ENCODE peak calls at places on chromosomes 2 and 18, in six cellular contexts. H is caudate nucleus, C is tibial artery, A is psoas muscle, O is hepatocyte, F is kidney. P is an unnamed sample.

GRCh38 chr2:85772019-85772745 is 18.4 kb downstream of the ATOH8 start:
- DNase-seq in H (peak), C (peak), A (peak), O (peak), F (peak), P (peak)

GRCh38 chr2:223319601-223320000 is 267.6 kb downstream of the KCNE4 start:
- DNase-seq in H (no peak), C (no peak), A (no peak), O (no peak), F (no peak), P (no peak)

GRCh38 chr2:138373993-138374408 is 127.6 kb upstream of the SPOPL start:
- DNase-seq in H (no peak), C (no peak), A (no peak), O (peak), F (no peak), P (no peak)

GRCh38 chr2:63743976-63744331 is 97.7 kb upstream of the UGP2 start:
- DNase-seq in H (no peak), C (no peak), A (no peak), O (no peak), F (no peak), P (no peak)

GRCh38 chr2:144481666-144482065 is 38.3 kb downstream of the ZEB2 start:
- DNase-seq in H (no peak), C (no peak), A (no peak), O (no peak), F (no peak), P (no peak)

GRCh38 chr18:3391704-3392466 is 58.1 kb upstream of the TGIF1 start:
- DNase-seq in H (no peak), C (no peak), A (no peak), O (no peak), F (no peak), P (no peak)

GRCh38 chr2:6545795-6546194 is 319.9 kb downstream of the CMPK2 start:
- DNase-seq in H (no peak), C (no peak), A (no peak), O (no peak), F (no peak), P (no peak)

GRCh38 chr2:61855178-61855523 is 1.3 kb upstream of the FAM161A start:
- DNase-seq in H (peak), C (no peak), A (no peak), O (peak), F (no peak), P (peak)

GRCh38 chr2:226911932-226912331 is 76.1 kb downstream of the RHBDD1 start:
- DNase-seq in H (no peak), C (no peak), A (no peak), O (no peak), F (no peak), P (no peak)

GRCh38 chr2:30985493-30986292 is 152.5 kb downstream of the GALNT14 start:
- DNase-seq in H (no peak), C (no peak), A (no peak), O (no peak), F (no peak), P (no peak)

GRCh38 chr2:217897816-217898806 is 104.7 kb downstream of the TNS1 start:
- DNase-seq in H (peak), C (peak), A (peak), O (peak), F (peak), P (peak)

GRCh38 chr2:145587922-145588321 is 1068.0 kb upstream of the ZEB2 start:
- DNase-seq in H (no peak), C (no peak), A (no peak), O (no peak), F (no peak), P (no peak)

GRCh38 chr2:24359129-24359528 is 1.2 kb downstream of the ITSN2 start:
- DNase-seq in H (no peak), C (no peak), A (no peak), O (no peak), F (no peak), P (no peak)

GRCh38 chr2:176101216-176101845 is 1.7 kb downstream of the HOXD12 start:
- DNase-seq in H (no peak), C (no peak), A (no peak), O (no peak), F (no peak), P (no peak)

GRCh38 chr2:182744490-182744889 is 28.4 kb downstream of the DNAJC10 start:
- DNase-seq in H (no peak), C (no peak), A (no peak), O (no peak), F (no peak), P (no peak)

GRCh38 chr2:21301871-21302433 is 178.2 kb downstream of the TDRD15 start:
- DNase-seq in H (no peak), C (no peak), A (no peak), O (no peak), F (no peak), P (no peak)

GRCh38 chr2:175571078-175571653 is 389.7 kb upstream of the ATP5MC3 start:
- DNase-seq in H (no peak), C (no peak), A (no peak), O (no peak), F (no peak), P (no peak)

GRCh38 chr18:78779996-78780718 is 199.5 kb upstream of the SALL3 start:
- DNase-seq in H (no peak), C (no peak), A (no peak), O (no peak), F (no peak), P (no peak)

GRCh38 chr18:74661008-74661407 is 63.3 kb downstream of the ZNF407 start:
- DNase-seq in H (no peak), C (no peak), A (no peak), O (no peak), F (no peak), P (no peak)

GRCh38 chr2:46847726-46848421 is 67.7 kb downstream of the MCFD2 start:
- DNase-seq in H (no peak), C (peak), A (no peak), O (peak), F (peak), P (no peak)

GRCh38 chr2:235467586-235467985 is 26.3 kb upstream of the AGAP1 start:
- DNase-seq in H (no peak), C (no peak), A (no peak), O (no peak), F (no peak), P (no peak)

GRCh38 chr2:188293601-188294482 is 2.2 kb downstream of the GULP1 start:
- DNase-seq in H (peak), C (peak), A (peak), O (peak), F (peak), P (peak)

GRCh38 chr2:12931211-12931844 is 214.6 kb downstream of the TRIB2 start:
- DNase-seq in H (peak), C (no peak), A (no peak), O (peak), F (no peak), P (peak)

GRCh38 chr2:234993547-234993981 is 41.7 kb downstream of the SH3BP4 start:
- DNase-seq in H (no peak), C (no peak), A (no peak), O (no peak), F (peak), P (no peak)

GRCh38 chr2:168397629-168398028 is 58.4 kb upstream of the CERS6 start:
- DNase-seq in H (no peak), C (no peak), A (no peak), O (no peak), F (no peak), P (no peak)

GRCh38 chr2:45459860-45460259 is 151.2 kb downstream of the SRBD1 start:
- DNase-seq in H (no peak), C (no peak), A (no peak), O (no peak), F (no peak), P (peak)

GRCh38 chr2:132469095-132469494 is 52.5 kb downstream of the GPR39 start:
- DNase-seq in H (no peak), C (no peak), A (no peak), O (no peak), F (no peak), P (no peak)

GRCh38 chr2:163155279-163155883 is 316.8 kb upstream of the KCNH7 start:
- DNase-seq in H (no peak), C (no peak), A (no peak), O (peak), F (no peak), P (no peak)

GRCh38 chr2:167785606-167786005 is 461.8 kb downstream of the STK39 start:
- DNase-seq in H (peak), C (no peak), A (no peak), O (no peak), F (no peak), P (no peak)

GRCh38 chr2:144452169-144453038 is 67.5 kb downstream of the ZEB2 start:
- DNase-seq in H (no peak), C (no peak), A (no peak), O (peak), F (no peak), P (no peak)

GRCh38 chr2:111231532-111232252 is 111.0 kb downstream of the BCL2L11 start:
- DNase-seq in H (no peak), C (no peak), A (no peak), O (no peak), F (no peak), P (no peak)

GRCh38 chr2:221123396-221123795 is 448.7 kb downstream of the EPHA4 start:
- DNase-seq in H (no peak), C (no peak), A (no peak), O (no peak), F (no peak), P (no peak)

GRCh38 chr2:208320686-208321085 is 54.6 kb downstream of the PIKFYVE start:
- DNase-seq in H (peak), C (peak), A (peak), O (no peak), F (no peak), P (peak)

GRCh38 chr2:207828361-207829057 is 58.8 kb upstream of the FZD5 start:
- DNase-seq in H (no peak), C (no peak), A (no peak), O (no peak), F (no peak), P (peak)

GRCh38 chr2:10864888-10865551 is 46.7 kb upstream of the KCNF1 start:
- DNase-seq in H (peak), C (no peak), A (no peak), O (no peak), F (no peak), P (no peak)

GRCh38 chr2:10863837-10864236 is 47.9 kb upstream of the KCNF1 start:
- DNase-seq in H (no peak), C (no peak), A (no peak), O (no peak), F (no peak), P (no peak)

GRCh38 chr2:10863047-10863446 is 48.7 kb upstream of the KCNF1 start:
- DNase-seq in H (no peak), C (no peak), A (no peak), O (no peak), F (no peak), P (no peak)

GRCh38 chr2:10868021-10868420 is 43.7 kb upstream of the KCNF1 start:
- DNase-seq in H (no peak), C (no peak), A (no peak), O (no peak), F (no peak), P (no peak)

GRCh38 chr2:10865841-10866240 is 45.9 kb upstream of the KCNF1 start:
- DNase-seq in H (no peak), C (no peak), A (no peak), O (no peak), F (no peak), P (no peak)
- H3K27ac ChIP-seq in H (peak), C (no peak), A (peak), O (no peak), F (no peak), P (no peak)

GRCh38 chr2:67560818-67561221 is 163.7 kb downstream of the ETAA1 start:
- DNase-seq in H (no peak), C (no peak), A (no peak), O (peak), F (no peak), P (no peak)
- H3K27ac ChIP-seq in H (no peak), C (no peak), A (no peak), O (peak), F (no peak), P (peak)

DNA sequence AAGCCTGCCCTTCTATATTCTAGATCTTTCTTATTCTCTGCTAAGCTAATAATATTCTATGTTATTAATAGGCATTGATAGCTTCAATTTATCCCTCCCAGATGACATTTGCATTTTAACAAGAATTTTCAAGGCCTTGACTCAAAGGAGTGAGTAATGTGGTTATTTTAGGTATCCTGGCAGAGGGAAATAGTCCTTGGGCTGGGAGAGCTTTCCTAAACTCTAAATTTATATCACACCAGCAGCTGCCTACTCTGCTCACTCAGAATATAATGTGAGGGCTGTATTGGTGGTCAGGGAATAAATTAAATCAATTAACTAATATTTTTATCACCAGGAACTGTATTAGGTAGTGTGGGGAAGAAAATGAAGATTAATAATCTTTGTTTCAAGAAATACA is 74.8 kb upstream of the ADAM23 start:
- DNase-seq in H (no peak), C (no peak), A (no peak), O (no peak), F (no peak), P (no peak)
- H3K27ac ChIP-seq in H (peak), C (no peak), A (peak), O (no peak), F (no peak), P (no peak)

GRCh38 chr2:4085186-4085585 is 381.8 kb downstream of the DCDC2C start:
- DNase-seq in H (no peak), C (no peak), A (no peak), O (no peak), F (no peak), P (no peak)
- H3K27ac ChIP-seq in H (no peak), C (no peak), A (no peak), O (no peak), F (no peak), P (no peak)

GRCh38 chr2:159012142-159012541 is 43.7 kb downstream of the TANC1 start:
- DNase-seq in H (no peak), C (no peak), A (no peak), O (no peak), F (no peak), P (no peak)
- H3K27ac ChIP-seq in H (no peak), C (peak), A (no peak), O (no peak), F (no peak), P (no peak)

GRCh38 chr18:22203892-22204536 is 34.6 kb downstream of the GATA6 start:
- DNase-seq in H (no peak), C (no peak), A (no peak), O (no peak), F (no peak), P (no peak)
- H3K27ac ChIP-seq in H (no peak), C (no peak), A (no peak), O (peak), F (no peak), P (no peak)

DNA sequence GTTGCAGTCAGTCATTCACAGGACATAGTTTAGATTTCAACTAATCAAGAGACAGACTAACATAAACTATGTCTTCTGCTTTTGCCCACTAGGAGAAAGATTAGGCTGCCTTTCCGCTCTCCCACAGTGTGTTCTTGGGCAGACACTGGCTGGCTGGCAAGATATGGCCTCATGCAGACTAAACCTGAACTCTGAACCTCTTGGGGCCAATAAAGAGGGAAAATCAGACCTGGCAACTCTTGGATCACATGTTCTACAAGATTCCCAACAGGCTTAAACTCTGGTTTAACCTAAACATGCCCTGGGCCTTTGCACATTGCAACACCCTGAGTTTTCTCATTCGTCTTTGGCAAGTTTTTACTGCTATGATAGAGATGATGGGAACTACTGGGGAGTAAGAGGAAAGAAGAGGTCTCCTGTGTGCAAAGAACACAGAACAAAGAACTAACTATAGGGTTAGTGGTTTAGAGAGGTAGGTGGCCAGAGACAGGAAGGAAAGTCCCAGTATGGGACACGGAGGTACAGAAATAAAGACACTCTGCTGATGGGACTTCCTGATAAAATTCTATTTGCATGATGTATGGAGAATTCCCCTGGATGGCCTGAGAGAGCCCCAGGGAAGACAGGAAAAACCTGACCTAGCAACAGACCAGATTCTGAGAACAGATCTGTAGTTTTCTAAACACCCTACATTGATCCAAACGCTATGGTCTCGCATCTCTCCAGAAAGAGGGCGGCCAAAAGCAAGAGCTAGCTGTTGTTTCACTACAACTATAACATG is 2.0 kb upstream of the ATRAID start:
- DNase-seq in H (no peak), C (no peak), A (no peak), O (peak), F (no peak), P (no peak)
- H3K27ac ChIP-seq in H (no peak), C (no peak), A (no peak), O (peak), F (no peak), P (no peak)

DNA sequence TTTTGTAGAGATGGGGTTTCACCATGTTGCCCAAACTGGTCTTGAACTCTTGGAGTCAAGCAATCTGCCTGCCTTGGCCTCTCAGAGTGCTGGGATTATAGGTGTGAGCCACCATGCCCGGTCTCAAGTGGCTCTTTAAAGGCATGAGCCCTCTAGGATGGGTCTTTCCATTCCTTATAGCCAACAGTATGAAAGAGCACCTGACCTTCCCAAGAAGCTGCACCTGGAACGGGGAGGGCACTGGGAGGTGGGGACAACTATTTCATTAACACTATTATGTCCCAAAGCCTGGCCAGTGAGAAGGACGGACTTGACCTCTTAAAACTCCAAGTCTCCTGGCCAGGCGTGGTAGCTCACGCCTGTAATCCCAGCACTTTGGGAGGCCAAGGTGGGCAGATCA is 149.7 kb downstream of the ZFP36L2 start:
- DNase-seq in H (no peak), C (no peak), A (no peak), O (no peak), F (no peak), P (no peak)
- H3K27ac ChIP-seq in H (no peak), C (peak), A (no peak), O (peak), F (no peak), P (peak)

GRCh38 chr2:26495705-26496271 is 17.9 kb upstream of the OTOF start:
- DNase-seq in H (no peak), C (no peak), A (no peak), O (no peak), F (peak), P (no peak)
- H3K27ac ChIP-seq in H (no peak), C (no peak), A (no peak), O (no peak), F (no peak), P (no peak)

P was measured in adrenal gland.